ENCODE peak calls at places on chromosome 21, in ten cellular contexts. U is brain microvascular endothelial cell; S is foreskin fibroblast; O is MG63; I is CD4-positive, CD25-positive, alpha-beta regulatory T cell; J is LNCaP clone FGC; N is fibroblast of mammary gland; H is ovary; D is HCT116; M is stomach. E is an unnamed sample.

GRCh38 chr21:27787046-27787445 is 820.2 kb upstream of the ADAMTS5 start:
- DNase-seq in S (peak), I (no peak), U (no peak), H (no peak), D (no peak), N (peak), O (no peak), J (no peak), M (no peak), E (no peak)

GRCh38 chr21:29704719-29705118 is 235.1 kb downstream of the GRIK1 start:
- DNase-seq in O (no peak), H (no peak), S (peak), I (no peak), D (no peak), N (peak), U (no peak), M (no peak), J (no peak), E (no peak)

GRCh38 chr21:16708431-16708830 is 804.4 kb upstream of the CXADR start:
- DNase-seq in S (peak), M (no peak), U (peak), H (no peak), I (no peak), J (no peak), D (no peak), O (peak), N (peak), E (no peak)

GRCh38 chr21:41258617-41259016 is 58.0 kb upstream of the FAM3B start:
- DNase-seq in J (peak), M (no peak), H (no peak), I (no peak), S (no peak), N (peak), U (no peak), D (no peak), O (no peak), E (no peak)

GRCh38 chr21:17388226-17388625 is 124.6 kb upstream of the CXADR start:
- DNase-seq in H (no peak), O (no peak), M (no peak), D (no peak), J (no peak), S (no peak), U (no peak), N (no peak), I (no peak), E (no peak)

GRCh38 chr21:29645666-29646553 is 293.9 kb downstream of the GRIK1 start:
- DNase-seq in O (no peak), S (no peak), U (no peak), I (no peak), H (no peak), J (no peak), N (no peak), D (no peak), M (no peak), E (no peak)

GRCh38 chr21:31732538-31732864 is 583 bp upstream of the SCAF4 start:
- DNase-seq in M (no peak), H (no peak), I (no peak), S (no peak), D (no peak), U (peak), N (no peak), J (no peak), O (no peak), E (no peak)

GRCh38 chr21:17466166-17466565 is 46.7 kb upstream of the CXADR start:
- DNase-seq in J (no peak), M (peak), D (no peak), O (peak), N (peak), I (no peak), U (peak), S (peak), H (no peak), E (no peak)

GRCh38 chr21:21046063-21046462 is 47.9 kb downstream of the NCAM2 start:
- DNase-seq in M (no peak), S (no peak), D (no peak), H (no peak), U (no peak), J (no peak), N (no peak), I (no peak), O (no peak), E (no peak)

GRCh38 chr21:21018841-21019240 is 20.6 kb downstream of the NCAM2 start:
- DNase-seq in U (no peak), N (no peak), I (no peak), O (no peak), H (no peak), S (no peak), J (no peak), M (no peak), D (no peak), E (no peak)

GRCh38 chr21:16530656-16531055 is 800.9 kb downstream of the USP25 start:
- DNase-seq in H (no peak), U (peak), N (no peak), O (no peak), S (no peak), M (no peak), I (no peak), J (no peak), D (no peak), E (no peak)

GRCh38 chr21:28540514-28540913 is 452.2 kb downstream of the LTN1 start:
- DNase-seq in D (no peak), U (no peak), S (peak), O (no peak), I (no peak), H (no peak), J (no peak), M (no peak), N (peak), E (no peak)

GRCh38 chr21:22297575-22297974 is 1299.4 kb downstream of the NCAM2 start:
- DNase-seq in S (no peak), D (no peak), J (no peak), N (no peak), H (no peak), U (no peak), I (no peak), O (no peak), M (no peak), E (no peak)

GRCh38 chr21:33364830-33365229 is 38.4 kb upstream of the IFNGR2 start:
- DNase-seq in I (no peak), D (no peak), S (no peak), M (no peak), O (no peak), H (no peak), U (no peak), N (no peak), J (no peak), E (no peak)

GRCh38 chr21:15423676-15424445 is 305.9 kb upstream of the USP25 start:
- DNase-seq in U (no peak), I (no peak), M (no peak), D (no peak), N (no peak), O (no peak), H (no peak), J (no peak), S (no peak), E (no peak)

GRCh38 chr21:20998886-20999285 is 677 bp downstream of the NCAM2 start:
- DNase-seq in S (no peak), I (no peak), M (no peak), O (no peak), N (no peak), H (no peak), D (no peak), J (no peak), U (no peak), E (no peak)

GRCh38 chr21:14306143-14306907 is 76.6 kb downstream of the HSPA13 start:
- DNase-seq in D (no peak), M (no peak), I (no peak), J (no peak), O (no peak), U (no peak), H (no peak), N (peak), S (peak), E (no peak)

GRCh38 chr21:28538987-28539622 is 453.6 kb downstream of the LTN1 start:
- DNase-seq in H (no peak), D (no peak), I (no peak), S (peak), N (peak), J (peak), O (no peak), M (no peak), U (peak), E (no peak)

GRCh38 chr21:26041441-26042180 is 129.0 kb downstream of the APP start:
- DNase-seq in M (no peak), O (peak), N (peak), J (no peak), H (no peak), S (peak), I (no peak), U (peak), D (no peak), E (no peak)

GRCh38 chr21:15772654-15773053 is 42.9 kb downstream of the USP25 start:
- DNase-seq in H (no peak), O (no peak), I (no peak), U (peak), S (peak), J (no peak), M (no peak), N (no peak), D (no peak), E (no peak)

GRCh38 chr21:29114765-29115164 is 15.7 kb upstream of the MAP3K7CL start:
- DNase-seq in I (no peak), U (peak), H (no peak), M (no peak), O (peak), J (no peak), D (peak), S (peak), N (peak), E (no peak)

GRCh38 chr21:27061783-27062182 is 94.9 kb upstream of the ADAMTS5 start:
- DNase-seq in U (no peak), M (no peak), D (no peak), S (no peak), H (no peak), J (no peak), O (no peak), N (no peak), I (no peak), E (no peak)

GRCh38 chr21:35044770-35045538 is 4.1 kb downstream of the RUNX1 start:
- DNase-seq in O (no peak), S (no peak), H (no peak), J (no peak), I (no peak), M (no peak), N (no peak), D (no peak), U (no peak), E (no peak)

GRCh38 chr21:35045539-35046222 is 3.4 kb downstream of the RUNX1 start:
- DNase-seq in D (no peak), S (no peak), U (no peak), H (no peak), J (no peak), I (peak), O (no peak), M (no peak), N (no peak), E (peak)

GRCh38 chr21:35048183-35048601 is 910 bp downstream of the RUNX1 start:
- DNase-seq in S (peak), J (no peak), I (no peak), N (no peak), D (no peak), M (no peak), O (peak), U (no peak), H (no peak), E (no peak)

GRCh38 chr21:35046223-35046690 is 2.8 kb downstream of the RUNX1 start:
- DNase-seq in D (no peak), M (no peak), N (no peak), H (no peak), I (no peak), S (no peak), U (no peak), J (no peak), O (no peak), E (no peak)

DNA sequence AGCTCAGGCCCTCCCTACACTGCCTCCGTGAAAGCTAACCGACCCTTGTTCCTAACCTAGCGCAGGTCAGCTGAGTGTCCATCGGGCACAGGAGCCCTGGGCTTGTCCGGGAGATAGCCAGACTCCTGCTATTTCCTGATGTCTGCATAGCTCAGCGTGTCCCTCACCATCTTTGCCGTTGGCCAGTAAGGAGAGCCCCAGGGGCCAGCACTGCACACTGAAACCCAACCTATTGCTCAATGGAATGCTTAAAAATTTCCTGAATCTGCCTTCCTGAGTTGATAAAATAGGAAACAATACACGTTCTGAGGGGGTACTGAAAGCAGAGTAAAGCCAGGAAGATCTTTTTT is 2.2 kb downstream of the RUNX1 start:
- DNase-seq in S (no peak), D (no peak), I (no peak), J (no peak), O (peak), M (no peak), N (no peak), U (peak), H (no peak), E (no peak)
- H3K4me3 ChIP-seq in S (peak), D (peak), I (peak), J (no peak), O (peak), M (peak), N (peak), U (peak), H (no peak), E (peak)

GRCh38 chr21:34865922-34866271 is 183.2 kb downstream of the RUNX1 start:
- DNase-seq in M (no peak), S (no peak), D (no peak), I (no peak), N (no peak), J (no peak), O (no peak), U (no peak), H (no peak), E (no peak)
- H3K4me3 ChIP-seq in M (no peak), S (no peak), D (peak), I (peak), N (no peak), J (no peak), O (no peak), U (no peak), H (no peak), E (no peak)

GRCh38 chr21:43701936-43702784 is 16.8 kb upstream of the PDXK start:
- DNase-seq in N (no peak), U (no peak), D (no peak), O (no peak), S (no peak), J (no peak), H (no peak), I (no peak), M (no peak), E (no peak)

GRCh38 chr21:43699933-43700599 is 18.9 kb upstream of the PDXK start:
- DNase-seq in O (no peak), N (no peak), I (no peak), J (no peak), M (no peak), H (no peak), U (no peak), D (no peak), S (no peak), E (no peak)

GRCh38 chr21:43707462-43707861 is 11.5 kb upstream of the PDXK start:
- DNase-seq in H (no peak), S (no peak), U (no peak), I (no peak), D (no peak), N (no peak), M (no peak), J (no peak), O (no peak), E (no peak)

GRCh38 chr21:43702785-43703067 is 16.2 kb upstream of the PDXK start:
- DNase-seq in U (peak), M (no peak), I (no peak), N (peak), H (no peak), J (no peak), O (no peak), S (peak), D (no peak), E (no peak)

DNA sequence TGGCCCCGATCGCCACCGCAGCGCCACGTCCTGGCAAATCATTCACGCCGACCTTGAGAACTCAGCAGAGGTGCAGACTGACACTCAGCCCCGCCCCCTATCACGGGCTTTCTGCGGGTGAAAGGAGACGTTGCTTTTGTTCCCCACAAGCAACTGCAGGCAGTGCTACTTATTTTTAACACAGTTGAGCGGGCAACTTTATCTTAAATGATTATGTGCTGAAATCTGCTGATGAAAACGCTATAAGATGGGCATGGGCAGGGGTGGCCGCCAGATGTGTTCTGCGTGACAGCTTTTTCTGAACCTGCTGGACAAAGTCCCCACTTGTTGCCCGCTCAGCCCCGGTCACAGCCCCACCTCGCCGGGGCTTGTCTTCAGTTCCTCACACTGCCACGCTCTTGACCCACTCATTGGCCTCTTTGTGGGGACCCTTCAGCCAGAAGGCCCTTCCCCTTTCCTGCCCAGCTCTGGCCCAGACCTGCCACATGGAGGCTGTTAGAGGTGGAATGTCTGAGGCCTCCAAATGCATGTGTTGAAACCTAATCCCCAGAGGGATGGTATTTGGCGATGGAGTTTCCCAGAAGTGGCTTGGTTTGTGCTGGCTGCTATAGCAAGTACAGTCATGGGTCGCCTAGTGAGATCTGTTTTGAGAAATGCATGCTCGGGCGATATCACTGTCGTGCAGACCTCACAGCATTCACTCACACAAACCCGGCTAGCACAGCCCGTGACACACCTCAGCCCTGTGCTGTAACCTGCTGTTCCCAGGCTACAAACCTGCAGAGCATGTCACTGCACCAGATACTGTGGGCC is 15.7 kb upstream of the PDXK start:
- DNase-seq in D (no peak), M (peak), O (no peak), N (peak), H (peak), J (no peak), S (peak), U (peak), I (no peak), E (no peak)
- H3K4me3 ChIP-seq in D (no peak), M (peak), O (no peak), N (no peak), H (no peak), J (no peak), S (no peak), U (peak), I (no peak), E (no peak)

GRCh38 chr21:45532826-45533730 is 9.2 kb downstream of the SLC19A1 start:
- DNase-seq in S (no peak), J (no peak), I (no peak), H (peak), M (peak), U (no peak), N (no peak), O (no peak), D (no peak), E (no peak)
- H3K4me3 ChIP-seq in S (no peak), J (no peak), I (no peak), H (no peak), M (no peak), U (no peak), N (no peak), O (no peak), D (no peak), E (no peak)

DNA sequence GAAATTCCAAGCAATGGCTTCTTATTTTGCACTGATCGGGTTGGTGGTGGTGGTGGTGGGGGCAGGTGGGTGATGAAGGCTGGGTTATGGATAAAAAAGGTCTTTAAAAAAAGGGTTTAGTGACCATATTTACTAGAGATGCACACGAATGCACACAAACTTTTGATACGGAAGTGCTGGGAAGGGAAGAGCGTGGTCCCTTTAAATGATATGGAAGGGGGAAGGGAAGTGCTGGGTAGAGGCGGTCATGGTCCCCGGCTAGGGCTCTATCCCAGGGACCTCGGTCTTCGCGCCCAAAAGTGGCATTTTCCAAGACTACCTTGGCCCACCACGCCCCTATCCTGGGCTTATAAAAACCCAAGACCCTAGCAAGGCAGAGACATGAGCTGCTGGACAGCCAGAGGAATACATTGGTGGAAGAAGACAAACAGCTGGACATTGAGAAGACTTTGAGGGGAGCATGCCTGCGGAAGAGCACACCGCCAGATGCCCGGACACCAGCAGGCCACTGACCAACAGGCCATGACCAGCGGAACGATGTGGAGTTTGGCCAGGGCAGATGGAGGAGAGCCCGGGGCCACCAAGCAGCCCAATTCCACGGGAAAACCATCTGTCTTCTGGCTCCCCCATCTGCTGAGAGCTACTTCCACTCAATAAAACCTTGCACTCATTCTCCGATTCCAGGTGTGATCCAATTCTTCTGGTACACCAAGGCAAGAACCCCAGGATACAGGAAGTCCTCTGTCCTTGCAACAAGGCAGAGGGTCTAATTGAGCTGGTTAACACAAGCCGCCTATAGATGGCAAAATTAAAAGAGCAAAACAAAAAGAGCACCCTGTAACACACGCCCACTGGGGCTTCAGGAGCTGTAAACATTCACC is 1720.2 kb downstream of the MRPL39 start:
- DNase-seq in D (no peak), S (no peak), H (no peak), J (no peak), O (no peak), U (no peak), M (no peak), I (no peak), N (no peak), E (no peak)
- H3K4me3 ChIP-seq in D (no peak), S (no peak), H (no peak), J (no peak), O (peak), U (no peak), M (no peak), I (peak), N (no peak), E (peak)

DNA sequence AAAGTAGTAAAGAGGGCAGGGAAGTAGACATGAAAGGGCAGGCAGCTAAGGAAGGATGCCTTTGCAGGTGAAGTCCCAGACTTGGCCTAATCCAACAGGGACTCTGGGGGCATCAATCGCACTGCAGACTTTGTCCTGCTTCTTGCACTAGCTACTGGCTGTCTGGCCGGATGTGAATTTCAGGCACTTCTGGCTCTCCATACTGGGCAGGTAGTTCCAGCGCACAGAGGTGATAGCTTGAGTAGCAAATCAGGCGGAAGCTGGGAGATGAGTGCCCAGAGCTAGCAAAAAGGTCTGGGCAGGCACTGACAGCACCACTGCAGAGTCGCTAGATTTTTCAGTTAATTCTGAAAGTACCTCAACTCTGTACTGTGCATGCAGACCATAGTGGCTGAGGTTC is 997 bp downstream of the RSPH1 start:
- DNase-seq in N (no peak), S (no peak), M (no peak), O (no peak), D (no peak), U (no peak), H (no peak), I (no peak), J (no peak), E (no peak)
- H3K4me3 ChIP-seq in N (no peak), S (no peak), M (no peak), O (no peak), D (no peak), U (no peak), H (no peak), I (no peak), J (peak), E (no peak)

GRCh38 chr21:45891388-45892155 is 90.0 kb upstream of the COL6A1 start:
- DNase-seq in H (no peak), M (no peak), I (no peak), N (no peak), D (no peak), O (no peak), U (no peak), S (no peak), J (no peak), E (no peak)
- H3K4me3 ChIP-seq in H (no peak), M (no peak), I (peak), N (no peak), D (no peak), O (no peak), U (no peak), S (no peak), J (no peak), E (no peak)

GRCh38 chr21:36513430-36513829 is 33.5 kb upstream of the CLDN14 start:
- DNase-seq in H (no peak), D (no peak), J (no peak), U (no peak), M (no peak), N (no peak), S (no peak), I (no peak), O (no peak), E (no peak)
- H3K4me3 ChIP-seq in H (no peak), D (no peak), J (no peak), U (no peak), M (no peak), N (no peak), S (no peak), I (no peak), O (no peak), E (no peak)

GRCh38 chr21:18614327-18614726 is 210.7 kb upstream of the TMPRSS15 start:
- DNase-seq in J (no peak), U (no peak), O (no peak), D (no peak), N (no peak), I (no peak), H (no peak), M (no peak), S (no peak), E (no peak)
- H3K4me3 ChIP-seq in J (no peak), U (no peak), O (no peak), D (no peak), N (no peak), I (no peak), H (no peak), M (no peak), S (no peak), E (no peak)

E was measured in effector memory CD4-positive, alpha-beta T cell.